ENCODE peak calls at places on chromosomes 16 and 17, in ten cellular contexts. O, V, D, F, R, M, W, A, L and S are unnamed samples.

GRCh38 chr17:11330871-11331270 is 89.9 kb downstream of the SHISA6 start:
- DNase-seq in V (no peak), R (no peak), L (peak; percentile 2), A (no peak), F (no peak), M (peak; percentile 42), W (no peak), D (no peak), O (no peak), S (no peak)

GRCh38 chr17:27473748-27474609 is 17.7 kb downstream of the KSR1 start:
- DNase-seq in V (peak; percentile 18), A (peak; percentile 54), M (peak; percentile 47), R (no peak), F (peak; percentile 42), L (no peak), W (no peak), O (peak; percentile 92), D (peak; percentile 23), S (no peak)

GRCh38 chr16:83542491-83542890 is 265.3 kb upstream of the HSBP1 start:
- DNase-seq in A (no peak), F (no peak), O (no peak), W (no peak), V (no peak), M (no peak), R (no peak), D (no peak), L (no peak), S (no peak)

GRCh38 chr17:77146882-77147281 is 6.1 kb downstream of the SEC14L1 start:
- DNase-seq in M (peak; percentile 69), A (no peak), R (peak; percentile 54), D (no peak), W (no peak), V (no peak), O (no peak), L (no peak), F (no peak), S (peak; percentile 74)

GRCh38 chr17:17506181-17506741 is 10.1 kb upstream of the RASD1 start:
- DNase-seq in F (peak; percentile 37), L (no peak), R (no peak), M (no peak), V (no peak), O (no peak), D (no peak), A (no peak), W (no peak), S (no peak)

GRCh38 chr17:27339836-27340550 is 46.1 kb downstream of the WSB1 start:
- DNase-seq in O (peak; percentile 61), D (no peak), L (peak; percentile 63), W (no peak), M (peak; percentile 77), A (no peak), R (no peak), V (peak; percentile 49), F (no peak), S (no peak)

GRCh38 chr17:42459256-42459982 is 741 bp downstream of the ATP6V0A1 start:
- DNase-seq in R (peak; percentile 48), M (peak; percentile 65), V (peak; percentile 70), A (no peak), W (no peak), F (peak; percentile 74), L (peak; percentile 74), O (peak; percentile 60), D (no peak), S (peak; percentile 66)

GRCh38 chr17:31697838-31698237 is 161.2 kb downstream of the COPRS start:
- DNase-seq in F (no peak), R (no peak), L (no peak), W (no peak), A (no peak), V (no peak), O (no peak), M (no peak), D (no peak), S (no peak)

GRCh38 chr17:45236002-45236606 is 14.4 kb downstream of the FMNL1 start:
- DNase-seq in D (no peak), R (no peak), O (no peak), F (no peak), M (no peak), L (no peak), V (no peak), W (no peak), A (no peak), S (no peak)

GRCh38 chr17:74201250-74201649 is 2.2 kb upstream of the RPL38 start:
- DNase-seq in F (no peak), R (peak; percentile 74), D (no peak), M (no peak), W (no peak), O (no peak), V (no peak), L (peak; percentile 80), A (no peak), S (no peak)

GRCh38 chr16:31696968-31697743 is 169.5 kb downstream of the AHSP start:
- DNase-seq in M (peak; percentile 47), W (no peak), D (no peak), F (no peak), A (no peak), O (no peak), R (peak; percentile 4), V (no peak), L (peak; percentile 57), S (no peak)

GRCh38 chr17:2435852-2436251 is 35.0 kb upstream of the MNT start:
- DNase-seq in W (no peak), V (no peak), A (no peak), L (no peak), M (no peak), R (peak; percentile 53), F (no peak), D (no peak), O (no peak), S (no peak)

GRCh38 chr16:87924937-87925670 is 11.2 kb downstream of the CA5A start:
- DNase-seq in M (peak; percentile 94), D (no peak), V (no peak), O (no peak), W (no peak), A (no peak), F (no peak), R (peak; percentile 91), L (no peak), S (no peak)

GRCh38 chr17:83119987-83120864 is 40.8 kb downstream of the METRNL start:
- DNase-seq in R (no peak), D (no peak), M (no peak), W (no peak), F (no peak), V (no peak), O (no peak), L (no peak), A (no peak), S (no peak)

GRCh38 chr16:29198231-29198630 is 208.3 kb downstream of the NPIPB11 start:
- DNase-seq in R (no peak), A (no peak), D (no peak), F (no peak), M (no peak), L (no peak), O (no peak), W (no peak), V (no peak), S (no peak)

GRCh38 chr16:24070851-24071250 is 185.3 kb upstream of the CACNG3 start:
- DNase-seq in W (no peak), D (no peak), M (peak; percentile 37), O (peak; percentile 31), V (peak; percentile 44), R (peak; percentile 1), L (peak; percentile 8), F (peak; percentile 51), A (no peak), S (no peak)

GRCh38 chr16:57196276-57196675 is 10.1 kb downstream of the RSPRY1 start:
- DNase-seq in O (no peak), A (no peak), V (no peak), L (no peak), R (no peak), F (peak; percentile 55), D (no peak), M (no peak), W (no peak), S (no peak)

GRCh38 chr16:3023415-3023668 is 400 bp downstream of the HCFC1R1 start:
- DNase-seq in L (peak; percentile 74), M (peak; percentile 94), V (peak; percentile 82), A (no peak), D (no peak), R (no peak), O (peak; percentile 40), F (no peak), W (no peak), S (no peak)

GRCh38 chr16:57273359-57273758 is 11.1 kb downstream of the PLLP start:
- DNase-seq in L (no peak), M (no peak), V (no peak), O (no peak), W (no peak), A (no peak), R (no peak), F (no peak), D (no peak), S (no peak)